ENCODE peak calls at places on chromosomes 13 and 19, in five cellular contexts. M is lower lobe of right lung, F is SJSA1, T is trophoblast cell, P is heart left ventricle. G is an unnamed sample.

GRCh38 chr19:41945135-41945766 is 13.9 kb downstream of the RABAC1 start:
- DNase-seq in M (no peak), F (no peak), T (no peak), P (no peak), G (no peak)

GRCh38 chr19:39411006-39411831 is 1.2 kb upstream of the PLEKHG2 start:
- DNase-seq in M (no peak), F (no peak), T (peak; percentile 51), P (no peak), G (peak; percentile 91)

GRCh38 chr13:20150561-20150960 is 10.3 kb downstream of the GJA3 start:
- DNase-seq in M (no peak), F (no peak), T (no peak), P (no peak), G (no peak)

GRCh38 chr19:296476-297225 is 5.4 kb upstream of the PLPP2 start:
- DNase-seq in M (peak; percentile 80), F (no peak), T (peak; percentile 24), P (no peak), G (no peak)

GRCh38 chr13:109156181-109156935 is 526.9 kb downstream of the MYO16 start:
- DNase-seq in M (no peak), F (peak; percentile 95), T (peak; percentile 93), P (no peak), G (no peak)

GRCh38 chr13:84439108-84439507 is 556.8 kb upstream of the SLITRK1 start:
- DNase-seq in M (no peak), F (no peak), T (peak; percentile 29), P (no peak), G (no peak)

GRCh38 chr13:109869312-109870237 is 83.2 kb upstream of the IRS2 start:
- DNase-seq in M (peak; percentile 75), F (peak; percentile 75), T (peak; percentile 96), P (peak; percentile 73), G (peak; percentile 84)

GRCh38 chr13:31394491-31394890 is 194.7 kb downstream of the B3GLCT start:
- DNase-seq in M (no peak), F (no peak), T (no peak), P (no peak), G (no peak)

GRCh38 chr13:101383595-101383994 is 32.7 kb downstream of the NALCN start:
- DNase-seq in M (no peak), F (no peak), T (no peak), P (no peak), G (no peak)

GRCh38 chr13:28320884-28321574 is 173.9 kb downstream of the FLT1 start:
- DNase-seq in M (no peak), F (no peak), T (no peak), P (no peak), G (no peak)

DNA sequence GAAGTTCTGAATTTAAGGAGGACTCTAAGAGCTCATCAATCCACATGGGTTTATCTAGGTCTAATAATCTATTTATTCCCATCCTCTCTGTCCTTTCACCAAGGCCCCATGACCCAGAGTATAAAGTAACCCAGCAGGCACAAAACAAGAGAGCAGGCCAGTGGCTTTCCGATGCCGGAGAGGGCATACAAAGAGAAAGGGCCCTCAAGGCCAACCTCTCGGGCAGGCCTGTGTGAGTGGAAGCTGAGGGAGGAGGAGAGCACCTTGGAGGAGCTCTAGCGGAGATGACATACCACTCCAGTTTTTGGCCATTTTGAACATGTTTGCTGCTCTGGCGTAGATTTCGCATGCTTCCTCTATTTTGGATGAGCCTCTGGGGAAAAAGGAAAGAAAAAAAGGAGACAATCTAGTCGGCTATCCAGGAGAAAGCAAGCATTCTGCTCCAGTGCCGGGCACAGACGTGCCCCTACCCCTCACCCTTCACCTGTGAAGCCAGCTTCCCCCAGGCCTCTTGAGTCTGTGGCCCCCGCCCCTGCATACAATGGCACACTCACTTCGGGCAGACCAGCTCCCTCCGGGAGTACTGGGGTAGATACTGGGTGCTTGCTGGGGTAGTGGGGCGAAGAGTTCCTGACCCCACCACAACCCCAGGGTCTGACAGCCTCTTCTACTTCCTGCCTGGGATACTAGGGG is 11.6 kb downstream of the NAPA start:
- DNase-seq in M (no peak), F (no peak), T (no peak), P (no peak), G (peak; percentile 27)
- H3K36me3 ChIP-seq in M (peaks cover 82% of the 10 kb centered on the region), F (peaks cover 46% of the 10 kb centered on the region), T (peaks cover 51% of the 10 kb centered on the region), P (no peaks in the 10 kb centered on the region), G (peaks cover 2% of the 10 kb centered on the region)

DNA sequence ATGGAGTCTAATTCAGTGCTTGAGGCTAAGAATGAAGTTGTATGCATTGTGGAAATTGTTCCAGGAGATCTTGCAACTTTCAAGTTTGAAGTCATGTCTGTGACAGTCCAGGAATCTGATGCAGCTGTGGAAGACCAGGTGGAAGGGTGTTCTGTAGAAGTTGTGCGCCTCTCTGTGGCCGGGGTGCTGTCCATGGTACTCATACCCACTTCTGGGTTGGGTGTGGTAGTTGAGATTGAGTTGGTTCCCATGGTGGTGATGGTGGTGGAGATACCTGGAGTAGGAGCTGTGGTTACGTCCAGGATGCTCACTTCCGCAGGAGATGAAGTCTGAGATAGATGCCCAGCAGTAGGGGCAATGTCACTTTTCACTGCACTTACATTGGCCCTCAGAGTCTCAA is 44.3 kb downstream of the MUC16 start:
- DNase-seq in M (no peak), F (no peak), T (peak; percentile 40), P (no peak), G (no peak)
- H3K9me3 ChIP-seq in M (no peaks in the 10 kb centered on the region), F (peaks cover 7% of the 10 kb centered on the region), T (peaks cover 47% of the 10 kb centered on the region), P (no peaks in the 10 kb centered on the region), G (no peaks in the 10 kb centered on the region)

GRCh38 chr13:50924025-50924424 is 14.4 kb downstream of the RNASEH2B start:
- DNase-seq in M (no peak), F (no peak), T (no peak), P (no peak), G (no peak)

GRCh38 chr13:50928088-50928487 is 18.5 kb downstream of the RNASEH2B start:
- DNase-seq in M (no peak), F (no peak), T (peak; percentile 26), P (no peak), G (no peak)

GRCh38 chr13:50923272-50923671 is 13.7 kb downstream of the RNASEH2B start:
- DNase-seq in M (no peak), F (no peak), T (no peak), P (no peak), G (no peak)

DNA sequence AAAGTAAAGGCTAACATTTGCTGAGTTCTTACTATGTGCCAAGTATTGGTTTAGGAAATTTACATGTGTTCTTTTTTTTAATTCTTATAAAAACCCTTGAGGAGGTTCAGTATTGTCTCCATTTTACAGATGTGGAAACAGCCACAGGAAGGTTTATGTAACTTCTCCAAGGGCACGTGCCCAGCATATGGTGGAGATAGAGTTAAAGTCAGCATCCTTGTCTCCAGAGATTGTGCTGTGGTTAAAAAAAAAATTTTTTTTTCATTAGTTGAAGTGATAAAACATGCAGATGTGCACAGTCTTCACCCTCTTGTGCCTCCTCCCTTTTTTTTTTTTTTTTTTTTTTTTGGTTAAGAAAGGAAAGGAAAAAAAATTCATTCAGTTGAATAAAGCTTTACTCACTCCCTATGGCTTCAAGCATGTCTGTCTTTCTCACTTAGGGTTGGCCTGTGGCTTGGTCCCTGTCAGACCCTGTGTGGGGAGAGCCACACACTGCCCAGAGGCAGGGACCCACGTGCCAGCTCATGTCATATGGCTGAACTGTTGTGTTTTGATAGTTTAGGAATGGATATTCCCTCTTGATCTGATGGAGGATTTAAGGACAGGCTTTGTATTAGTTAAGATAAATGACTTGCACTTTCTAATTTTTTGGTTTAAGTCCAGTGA is 19.2 kb downstream of the RNASEH2B start:
- DNase-seq in M (no peak), F (no peak), T (no peak), P (no peak), G (no peak)
- H3K36me3 ChIP-seq in M (peaks cover 21% of the 10 kb centered on the region), F (peaks cover 4% of the 10 kb centered on the region), T (peaks cover 2% of the 10 kb centered on the region), P (no peaks in the 10 kb centered on the region), G (peaks cover 3% of the 10 kb centered on the region)

DNA sequence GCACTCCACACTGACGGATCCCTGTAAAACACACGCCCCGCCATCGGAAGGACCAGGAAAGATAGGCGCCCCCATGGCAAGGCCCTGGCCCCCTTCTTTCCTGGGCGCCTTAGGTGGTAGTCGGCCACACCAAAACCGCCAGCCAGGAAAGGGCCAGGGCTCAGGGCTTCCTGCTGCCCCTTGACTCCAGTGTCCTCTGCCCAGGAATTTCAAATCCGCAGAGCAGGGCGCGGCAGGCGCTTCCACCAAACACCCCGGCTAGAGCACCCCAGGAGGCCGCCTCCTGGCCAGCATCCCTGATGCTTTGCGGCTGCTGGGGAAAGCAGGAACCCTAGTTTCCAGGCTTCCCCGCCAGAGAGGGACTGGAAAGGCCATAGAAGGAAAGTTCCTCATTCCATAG is 57.5 kb downstream of the ZNF726 start:
- DNase-seq in M (no peak), F (no peak), T (no peak), P (no peak), G (no peak)
- H3K9me3 ChIP-seq in M (no peaks in the 10 kb centered on the region), F (no peaks in the 10 kb centered on the region), T (peaks cover 21% of the 10 kb centered on the region), P (no peaks in the 10 kb centered on the region), G (no peaks in the 10 kb centered on the region)